ENCODE peak calls at places on chromosomes 12 and 14, in seven cellular contexts. L is naive B cell; O is AG09309; K is brain microvascular endothelial cell; U is activated naive CD8-positive, alpha-beta T cell treated with anti-CD3 and anti-CD28 coated beads for 36 hours; B is tibial nerve; N is activated CD8-positive, alpha-beta memory T cell treated with anti-CD3 and anti-CD28 coated beads for 48 hours. Q is an unnamed sample.

GRCh38 chr12:6208140-6208539 is 7.9 kb downstream of the CD9 start:
- DNase-seq in O (no peak), B (no peak), L (no peak), U (no peak), N (no peak), K (no peak), Q (no peak)

GRCh38 chr12:116818341-116818856 is 62.8 kb downstream of the HRK start:
- DNase-seq in N (no peak), O (no peak), B (peak; percentile 23), L (peak; percentile 45), U (peak; percentile 30), K (no peak), Q (peak; percentile 8)

GRCh38 chr12:120252071-120252906 is 13.2 kb downstream of the PXN start:
- DNase-seq in O (no peak), L (peak; percentile 80), B (no peak), U (peak; percentile 67), N (no peak), K (no peak), Q (peak; percentile 79)

GRCh38 chr12:50101663-50102062 is 2.1 kb upstream of the GPD1 start:
- DNase-seq in O (no peak), L (no peak), B (no peak), U (no peak), N (no peak), K (no peak), Q (no peak)

GRCh38 chr14:78863143-78863542 is 693.0 kb downstream of the NRXN3 start:
- DNase-seq in B (no peak), N (no peak), U (peak; percentile 18), L (no peak), O (no peak), K (peak; percentile 25), Q (peak; percentile 6)

GRCh38 chr12:124564232-124564958 is 3.0 kb downstream of the NCOR2 start:
- DNase-seq in O (no peak), U (no peak), L (no peak), B (no peak), N (no peak), K (no peak), Q (no peak)

GRCh38 chr12:67220065-67220464 is 49.1 kb upstream of the CAND1 start:
- DNase-seq in K (no peak), B (no peak), U (no peak), O (no peak), L (no peak), N (no peak), Q (no peak)

GRCh38 chr14:56482306-56482705 is 97.3 kb upstream of the TMEM260 start:
- DNase-seq in L (no peak), O (no peak), B (no peak), N (no peak), K (peak; percentile 19), U (no peak), Q (peak; percentile 9)

GRCh38 chr12:10940389-10940788 is 1.3 kb upstream of the TAS2R14 start:
- DNase-seq in O (peak; percentile 59), L (no peak), N (no peak), B (no peak), U (no peak), K (peak; percentile 92), Q (no peak)

GRCh38 chr12:56358836-56359532 is 923 bp downstream of the STAT2 start:
- DNase-seq in O (peak; percentile 62), N (no peak), U (peak; percentile 9), K (peak; percentile 55), B (peak; percentile 40), L (no peak), Q (no peak)

GRCh38 chr12:98238513-98238912 is 276.9 kb upstream of the TMPO start:
- DNase-seq in O (peak; percentile 31), K (no peak), B (no peak), N (no peak), U (no peak), L (no peak), Q (no peak)

GRCh38 chr12:53076461-53076860 is 2.7 kb downstream of the SPRYD3 start:
- DNase-seq in U (no peak), B (no peak), O (no peak), K (no peak), N (no peak), L (no peak), Q (no peak)

GRCh38 chr12:124625867-124626675 is 58.7 kb upstream of the NCOR2 start:
- DNase-seq in B (peak; percentile 88), K (peak; percentile 69), N (no peak), O (no peak), U (no peak), L (no peak), Q (no peak)

GRCh38 chr14:80946797-80947196 is 5.3 kb upstream of the CEP128 start:
- DNase-seq in L (no peak), O (no peak), U (no peak), B (no peak), K (no peak), N (no peak), Q (peak; percentile 18)

GRCh38 chr12:42259699-42260098 is 21.7 kb upstream of the YAF2 start:
- DNase-seq in B (no peak), O (no peak), U (no peak), K (no peak), L (no peak), N (no peak), Q (no peak)

GRCh38 chr12:6201199-6201608 is 1.0 kb downstream of the CD9 start:
- DNase-seq in N (no peak), B (no peak), U (no peak), L (no peak), K (no peak), O (no peak), Q (no peak)

GRCh38 chr12:113259499-113259953 is 38.3 kb downstream of the TPCN1 start:
- DNase-seq in B (peak; percentile 83), U (no peak), L (no peak), O (no peak), K (no peak), N (no peak), Q (no peak)

GRCh38 chr14:47976139-47976538 is 300.7 kb upstream of the MDGA2 start:
- DNase-seq in U (no peak), B (no peak), O (no peak), L (no peak), N (no peak), K (no peak), Q (no peak)

GRCh38 chr12:82968644-82969339 is 282.1 kb downstream of the TMTC2 start:
- DNase-seq in B (no peak), K (no peak), O (no peak), U (no peak), N (no peak), L (no peak), Q (no peak)

GRCh38 chr12:53495903-53496751 is 3.1 kb downstream of the MAP3K12 start:
- DNase-seq in L (no peak), N (no peak), K (peak; percentile 34), B (peak; percentile 77), U (no peak), O (no peak), Q (no peak)

GRCh38 chr12:20212658-20213387 is 155.5 kb upstream of the PDE3A start:
- DNase-seq in L (no peak), K (peak; percentile 99), N (no peak), B (peak; percentile 89), O (peak; percentile 99), U (no peak), Q (no peak)

GRCh38 chr12:75760481-75761324 is 249.3 kb upstream of the KRR1 start:
- DNase-seq in O (no peak), B (no peak), K (no peak), U (no peak), L (no peak), N (no peak), Q (no peak)

GRCh38 chr14:94138256-94138655 is 8.9 kb upstream of the IFI27L2 start:
- DNase-seq in B (no peak), N (no peak), K (no peak), L (no peak), O (no peak), U (no peak), Q (no peak)

GRCh38 chr14:75134644-75135043 is 7.8 kb upstream of the NEK9 start:
- DNase-seq in K (no peak), L (no peak), B (no peak), N (no peak), U (no peak), O (no peak), Q (no peak)

GRCh38 chr14:72081139-72081538 is 148.9 kb downstream of the RGS6 start:
- DNase-seq in N (no peak), U (no peak), L (no peak), K (no peak), B (no peak), O (no peak), Q (no peak)

GRCh38 chr12:51863363-51863920 is 14.9 kb upstream of the FIGNL2 start:
- DNase-seq in U (no peak), K (no peak), L (no peak), N (no peak), O (no peak), B (no peak), Q (no peak)